ENCODE peak calls at places on chromosomes 4 and X, in seven cellular contexts. One of them, this sample, is unnamed.

GRCh38 chrX:20060961-20061868 is 55.5 kb downstream of the MAP7D2 start:
- DNase-seq in T-helper 2 cell: no peak
- DNase-seq in neural crest cell: no peak
- DNase-seq in stimulated activated CD8-positive, alpha-beta memory T cell treated with anti-CD3 and anti-CD28 coated beads, Interleukin-15, amount 100 ng/mL, for 24 hours: no peak
- DNase-seq in skeletal muscle cell: no peak
- DNase-seq in stimulated activated CD4-positive, alpha-beta T cell treated with anti-CD3 and anti-CD28 coated beads, Interleukin-4, amount 100 ng/mL, for 1 hour: no peak
- DNase-seq in CD8-positive, alpha-beta T cell: no peak
- DNase-seq in this sample: no peak

GRCh38 chr4:36823199-36823967 is 421.2 kb upstream of the NWD2 start:
- DNase-seq in T-helper 2 cell: no peak
- DNase-seq in skeletal muscle cell: peak
- DNase-seq in stimulated activated CD4-positive, alpha-beta T cell treated with anti-CD3 and anti-CD28 coated beads, Interleukin-4, amount 100 ng/mL, for 1 hour: no peak
- DNase-seq in CD8-positive, alpha-beta T cell: no peak
- DNase-seq in neural crest cell: no peak
- DNase-seq in stimulated activated CD8-positive, alpha-beta memory T cell treated with anti-CD3 and anti-CD28 coated beads, Interleukin-15, amount 100 ng/mL, for 24 hours: no peak
- DNase-seq in this sample: no peak

GRCh38 chr4:30103455-30103854 is 616.7 kb upstream of the PCDH7 start:
- DNase-seq in stimulated activated CD8-positive, alpha-beta memory T cell treated with anti-CD3 and anti-CD28 coated beads, Interleukin-15, amount 100 ng/mL, for 24 hours: no peak
- DNase-seq in stimulated activated CD4-positive, alpha-beta T cell treated with anti-CD3 and anti-CD28 coated beads, Interleukin-4, amount 100 ng/mL, for 1 hour: no peak
- DNase-seq in skeletal muscle cell: no peak
- DNase-seq in T-helper 2 cell: no peak
- DNase-seq in neural crest cell: no peak
- DNase-seq in CD8-positive, alpha-beta T cell: no peak
- DNase-seq in this sample: no peak

GRCh38 chrX:12898073-12898472 is 8.3 kb upstream of the TLR8 start:
- DNase-seq in stimulated activated CD4-positive, alpha-beta T cell treated with anti-CD3 and anti-CD28 coated beads, Interleukin-4, amount 100 ng/mL, for 1 hour: no peak
- DNase-seq in skeletal muscle cell: no peak
- DNase-seq in neural crest cell: no peak
- DNase-seq in stimulated activated CD8-positive, alpha-beta memory T cell treated with anti-CD3 and anti-CD28 coated beads, Interleukin-15, amount 100 ng/mL, for 24 hours: no peak
- DNase-seq in CD8-positive, alpha-beta T cell: no peak
- DNase-seq in T-helper 2 cell: no peak
- DNase-seq in this sample: no peak

GRCh38 chr4:168511780-168512467 is 15.1 kb downstream of the PALLD start:
- DNase-seq in stimulated activated CD8-positive, alpha-beta memory T cell treated with anti-CD3 and anti-CD28 coated beads, Interleukin-15, amount 100 ng/mL, for 24 hours: no peak
- DNase-seq in T-helper 2 cell: peak
- DNase-seq in CD8-positive, alpha-beta T cell: peak
- DNase-seq in stimulated activated CD4-positive, alpha-beta T cell treated with anti-CD3 and anti-CD28 coated beads, Interleukin-4, amount 100 ng/mL, for 1 hour: peak
- DNase-seq in neural crest cell: no peak
- DNase-seq in skeletal muscle cell: no peak
- DNase-seq in this sample: no peak

GRCh38 chrX:13843150-13843721 is 26.3 kb upstream of the GPM6B start:
- DNase-seq in skeletal muscle cell: no peak
- DNase-seq in T-helper 2 cell: no peak
- DNase-seq in neural crest cell: no peak
- DNase-seq in CD8-positive, alpha-beta T cell: no peak
- DNase-seq in stimulated activated CD8-positive, alpha-beta memory T cell treated with anti-CD3 and anti-CD28 coated beads, Interleukin-15, amount 100 ng/mL, for 24 hours: no peak
- DNase-seq in stimulated activated CD4-positive, alpha-beta T cell treated with anti-CD3 and anti-CD28 coated beads, Interleukin-4, amount 100 ng/mL, for 1 hour: no peak
- DNase-seq in this sample: no peak

GRCh38 chrX:6223516-6223915 is 5.2 kb downstream of the NLGN4X start:
- DNase-seq in T-helper 2 cell: no peak
- DNase-seq in stimulated activated CD4-positive, alpha-beta T cell treated with anti-CD3 and anti-CD28 coated beads, Interleukin-4, amount 100 ng/mL, for 1 hour: no peak
- DNase-seq in stimulated activated CD8-positive, alpha-beta memory T cell treated with anti-CD3 and anti-CD28 coated beads, Interleukin-15, amount 100 ng/mL, for 24 hours: no peak
- DNase-seq in CD8-positive, alpha-beta T cell: no peak
- DNase-seq in skeletal muscle cell: no peak
- DNase-seq in neural crest cell: no peak
- DNase-seq in this sample: no peak

GRCh38 chr4:104381729-104382128 is 113.0 kb downstream of the CXXC4 start:
- DNase-seq in CD8-positive, alpha-beta T cell: no peak
- DNase-seq in stimulated activated CD8-positive, alpha-beta memory T cell treated with anti-CD3 and anti-CD28 coated beads, Interleukin-15, amount 100 ng/mL, for 24 hours: no peak
- DNase-seq in T-helper 2 cell: no peak
- DNase-seq in stimulated activated CD4-positive, alpha-beta T cell treated with anti-CD3 and anti-CD28 coated beads, Interleukin-4, amount 100 ng/mL, for 1 hour: no peak
- DNase-seq in neural crest cell: no peak
- DNase-seq in skeletal muscle cell: no peak
- DNase-seq in this sample: no peak

GRCh38 chr4:48046059-48046458 is 29.5 kb downstream of the NIPAL1 start:
- DNase-seq in neural crest cell: no peak
- DNase-seq in T-helper 2 cell: no peak
- DNase-seq in CD8-positive, alpha-beta T cell: no peak
- DNase-seq in stimulated activated CD8-positive, alpha-beta memory T cell treated with anti-CD3 and anti-CD28 coated beads, Interleukin-15, amount 100 ng/mL, for 24 hours: no peak
- DNase-seq in skeletal muscle cell: no peak
- DNase-seq in stimulated activated CD4-positive, alpha-beta T cell treated with anti-CD3 and anti-CD28 coated beads, Interleukin-4, amount 100 ng/mL, for 1 hour: no peak
- DNase-seq in this sample: no peak